ENCODE peak calls at places on chromosomes 13 and 19, in four cellular contexts. One of them, this sample, is unnamed.

GRCh38 chr19:19185853-19186728 is 5.9 kb downstream of the BORCS8 start:
- DNase-seq in IMR-90: peak; percentile 31
- DNase-seq in GM23338: peak; percentile 97
- DNase-seq in mesendoderm: peak; percentile 92
- DNase-seq in this sample: no peak

GRCh38 chr13:40060318-40061007 is 405.0 kb downstream of the COG6 start:
- DNase-seq in GM23338: no peak
- DNase-seq in mesendoderm: no peak
- DNase-seq in IMR-90: no peak
- DNase-seq in this sample: peak; percentile 77

GRCh38 chr19:23075031-23075733 is 41.6 kb upstream of the ZNF730 start:
- DNase-seq in GM23338: peak; percentile 96
- DNase-seq in mesendoderm: peak; percentile 97
- DNase-seq in IMR-90: peak; percentile 72
- DNase-seq in this sample: peak; percentile 89

GRCh38 chr19:5130371-5131030 is 161.6 kb downstream of the KDM4B start:
- DNase-seq in IMR-90: no peak
- DNase-seq in GM23338: no peak
- DNase-seq in mesendoderm: no peak
- DNase-seq in this sample: no peak

GRCh38 chr13:110346661-110347067 is 39.6 kb downstream of the COL4A2 start:
- DNase-seq in IMR-90: no peak
- DNase-seq in GM23338: no peak
- DNase-seq in mesendoderm: no peak
- DNase-seq in this sample: no peak

GRCh38 chr13:77994166-77994565 is 75.5 kb upstream of the EDNRB start:
- DNase-seq in GM23338: no peak
- DNase-seq in IMR-90: no peak
- DNase-seq in mesendoderm: no peak
- DNase-seq in this sample: no peak

GRCh38 chr13:23086951-23087350 is 93.8 kb upstream of the SGCG start:
- DNase-seq in mesendoderm: peak; percentile 23
- DNase-seq in GM23338: no peak
- DNase-seq in IMR-90: no peak
- DNase-seq in this sample: no peak

GRCh38 chr13:97106323-97106722 is 112.0 kb upstream of the OXGR1 start:
- DNase-seq in GM23338: no peak
- DNase-seq in IMR-90: no peak
- DNase-seq in mesendoderm: no peak
- DNase-seq in this sample: no peak

GRCh38 chr19:6034512-6034911 is 56.6 kb upstream of the RANBP3 start:
- DNase-seq in IMR-90: no peak
- DNase-seq in GM23338: no peak
- DNase-seq in mesendoderm: no peak
- DNase-seq in this sample: no peak

GRCh38 chr13:111981446-111982165 is 85.3 kb upstream of the SOX1 start:
- DNase-seq in GM23338: no peak
- DNase-seq in mesendoderm: no peak
- DNase-seq in IMR-90: no peak
- DNase-seq in this sample: no peak

GRCh38 chr13:51297556-51297955 is 41.9 kb upstream of the SERPINE3 start:
- DNase-seq in IMR-90: no peak
- DNase-seq in GM23338: no peak
- DNase-seq in mesendoderm: peak; percentile 44
- DNase-seq in this sample: no peak

GRCh38 chr19:46773018-46773399 is 15.4 kb downstream of the SLC1A5 start:
- DNase-seq in IMR-90: no peak
- DNase-seq in mesendoderm: no peak
- DNase-seq in GM23338: no peak
- DNase-seq in this sample: no peak

GRCh38 chr19:801861-802496 is 4.7 kb downstream of the PTBP1 start:
- DNase-seq in GM23338: peak; percentile 27
- DNase-seq in IMR-90: peak; percentile 44
- DNase-seq in mesendoderm: no peak
- DNase-seq in this sample: peak; percentile 80

GRCh38 chr19:6955082-6955481 is 66.1 kb downstream of the MBD3L2B start:
- DNase-seq in mesendoderm: no peak
- DNase-seq in GM23338: no peak
- DNase-seq in IMR-90: no peak
- DNase-seq in this sample: no peak

GRCh38 chr13:45315520-45316167 is 25.3 kb downstream of the TPT1 start:
- DNase-seq in IMR-90: no peak
- DNase-seq in GM23338: no peak
- DNase-seq in mesendoderm: no peak
- DNase-seq in this sample: no peak

GRCh38 chr19:30227661-30228112 is 144.5 kb upstream of the ZNF536 start:
- DNase-seq in mesendoderm: peak; percentile 81
- DNase-seq in IMR-90: peak; percentile 24
- DNase-seq in GM23338: peak; percentile 85
- DNase-seq in this sample: peak; percentile 61

GRCh38 chr13:86870388-86870966 is 800.7 kb upstream of the SLITRK5 start:
- DNase-seq in mesendoderm: peak; percentile 21
- DNase-seq in IMR-90: peak; percentile 43
- DNase-seq in GM23338: peak; percentile 32
- DNase-seq in this sample: no peak

GRCh38 chr19:54388001-54388802 is 23.5 kb upstream of the LAIR1 start:
- DNase-seq in GM23338: peak; percentile 33
- DNase-seq in mesendoderm: no peak
- DNase-seq in IMR-90: no peak
- DNase-seq in this sample: no peak

GRCh38 chr19:48249502-48250014 is 6.2 kb downstream of the CARD8 start:
- DNase-seq in IMR-90: no peak
- DNase-seq in GM23338: no peak
- DNase-seq in mesendoderm: no peak
- DNase-seq in this sample: peak; percentile 65

GRCh38 chr19:41887711-41888382 is 4.9 kb downstream of the ARHGEF1 start:
- DNase-seq in GM23338: peak; percentile 92
- DNase-seq in mesendoderm: peak; percentile 96
- DNase-seq in IMR-90: peak; percentile 64
- DNase-seq in this sample: no peak

GRCh38 chr13:68696907-68697306 is 1410.7 kb upstream of the ATXN8OS start:
- DNase-seq in GM23338: no peak
- DNase-seq in mesendoderm: no peak
- DNase-seq in IMR-90: no peak
- DNase-seq in this sample: no peak

GRCh38 chr19:35178701-35179100 is 24.2 kb downstream of the FXYD5 start:
- DNase-seq in GM23338: no peak
- DNase-seq in mesendoderm: no peak
- DNase-seq in IMR-90: no peak
- DNase-seq in this sample: no peak

GRCh38 chr13:103638706-103639105 is 572.5 kb upstream of the SLC10A2 start:
- DNase-seq in mesendoderm: no peak
- DNase-seq in IMR-90: no peak
- DNase-seq in GM23338: no peak
- DNase-seq in this sample: no peak

GRCh38 chr13:25085125-25085742 is 10.7 kb upstream of the PABPC3 start:
- DNase-seq in mesendoderm: peak; percentile 70
- DNase-seq in GM23338: peak; percentile 84
- DNase-seq in IMR-90: peak; percentile 26
- DNase-seq in this sample: no peak

GRCh38 chr19:7326105-7326877 is 22.4 kb upstream of the ARHGEF18 start:
- DNase-seq in GM23338: peak; percentile 93
- DNase-seq in IMR-90: no peak
- DNase-seq in mesendoderm: peak; percentile 80
- DNase-seq in this sample: no peak

GRCh38 chr13:46577656-46578589 is 25.0 kb downstream of the LRCH1 start:
- DNase-seq in mesendoderm: no peak
- DNase-seq in GM23338: no peak
- DNase-seq in IMR-90: peak; percentile 33
- DNase-seq in this sample: no peak

DNA sequence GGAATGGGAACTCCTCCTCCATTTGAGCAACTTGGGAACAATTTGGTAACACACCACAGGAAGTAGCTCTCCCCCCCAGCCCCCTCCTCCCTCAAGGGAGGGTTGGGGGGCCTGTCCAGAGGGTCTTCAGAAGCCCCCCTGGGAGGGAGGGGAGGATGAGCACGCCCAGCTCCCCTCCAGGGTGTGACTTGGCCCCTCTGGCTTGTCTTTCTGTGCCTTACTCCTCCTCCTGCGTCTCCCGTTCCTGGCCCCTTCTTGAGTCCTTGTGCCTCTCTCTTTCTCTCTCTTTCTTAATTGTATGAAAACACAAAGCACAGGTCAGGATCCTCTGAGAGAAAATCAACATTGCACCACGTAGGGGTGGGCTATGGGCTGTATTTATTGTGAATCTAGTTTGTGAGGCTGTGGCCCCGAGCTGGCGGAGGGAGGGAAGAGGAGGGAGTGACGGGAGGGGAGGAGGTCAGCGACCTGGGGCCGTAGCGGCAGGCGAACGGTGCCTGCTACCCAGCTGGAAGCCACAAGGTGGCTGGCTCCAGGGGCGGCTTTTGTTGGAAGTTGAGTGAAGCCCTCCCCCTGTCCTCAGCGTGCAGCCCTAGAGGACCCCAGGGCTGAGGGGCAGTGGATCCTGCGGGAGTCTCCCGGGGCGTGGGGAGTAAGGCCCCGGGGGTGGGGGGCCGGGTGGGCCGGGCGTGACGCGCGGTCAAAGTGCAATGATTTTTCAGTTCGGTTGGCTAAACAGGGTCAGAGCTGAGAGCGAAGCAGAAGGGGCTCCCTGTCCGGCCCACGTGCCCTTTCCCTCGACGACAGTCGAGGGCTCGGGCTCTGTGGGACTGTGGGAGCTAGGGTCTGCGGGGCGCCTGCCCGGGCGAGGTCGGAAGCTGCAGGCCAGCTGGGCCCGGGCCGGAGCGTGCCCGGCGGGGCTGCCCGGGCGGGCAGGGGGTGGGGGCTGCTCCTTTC is 6.4 kb downstream of the LYL1 start:
- DNase-seq in GM23338: peak; percentile 90
- DNase-seq in IMR-90: no peak
- DNase-seq in mesendoderm: peak; percentile 87
- DNase-seq in this sample: peak; percentile 51
- H3K4me1 ChIP-seq in GM23338: peaks cover 42% of the 10 kb centered on the region
- H3K4me1 ChIP-seq in IMR-90: peaks cover 7% of the 10 kb centered on the region
- H3K4me1 ChIP-seq in mesendoderm: peaks cover 10% of the 10 kb centered on the region
- H3K4me1 ChIP-seq in this sample: no peaks in the 10 kb centered on the region

GRCh38 chr19:33486936-33487793 is 34.4 kb downstream of the PEPD start:
- DNase-seq in IMR-90: no peak
- DNase-seq in mesendoderm: no peak
- DNase-seq in GM23338: no peak
- DNase-seq in this sample: no peak

GRCh38 chr19:33486407-33486806 is 35.2 kb downstream of the PEPD start:
- DNase-seq in mesendoderm: no peak
- DNase-seq in IMR-90: no peak
- DNase-seq in GM23338: no peak
- DNase-seq in this sample: no peak

GRCh38 chr19:33490041-33490451 is 31.5 kb downstream of the PEPD start:
- DNase-seq in IMR-90: no peak
- DNase-seq in mesendoderm: no peak
- DNase-seq in GM23338: no peak
- DNase-seq in this sample: no peak

GRCh38 chr19:33488826-33489225 is 32.8 kb downstream of the PEPD start:
- DNase-seq in IMR-90: no peak
- DNase-seq in mesendoderm: no peak
- DNase-seq in GM23338: no peak
- DNase-seq in this sample: no peak

DNA sequence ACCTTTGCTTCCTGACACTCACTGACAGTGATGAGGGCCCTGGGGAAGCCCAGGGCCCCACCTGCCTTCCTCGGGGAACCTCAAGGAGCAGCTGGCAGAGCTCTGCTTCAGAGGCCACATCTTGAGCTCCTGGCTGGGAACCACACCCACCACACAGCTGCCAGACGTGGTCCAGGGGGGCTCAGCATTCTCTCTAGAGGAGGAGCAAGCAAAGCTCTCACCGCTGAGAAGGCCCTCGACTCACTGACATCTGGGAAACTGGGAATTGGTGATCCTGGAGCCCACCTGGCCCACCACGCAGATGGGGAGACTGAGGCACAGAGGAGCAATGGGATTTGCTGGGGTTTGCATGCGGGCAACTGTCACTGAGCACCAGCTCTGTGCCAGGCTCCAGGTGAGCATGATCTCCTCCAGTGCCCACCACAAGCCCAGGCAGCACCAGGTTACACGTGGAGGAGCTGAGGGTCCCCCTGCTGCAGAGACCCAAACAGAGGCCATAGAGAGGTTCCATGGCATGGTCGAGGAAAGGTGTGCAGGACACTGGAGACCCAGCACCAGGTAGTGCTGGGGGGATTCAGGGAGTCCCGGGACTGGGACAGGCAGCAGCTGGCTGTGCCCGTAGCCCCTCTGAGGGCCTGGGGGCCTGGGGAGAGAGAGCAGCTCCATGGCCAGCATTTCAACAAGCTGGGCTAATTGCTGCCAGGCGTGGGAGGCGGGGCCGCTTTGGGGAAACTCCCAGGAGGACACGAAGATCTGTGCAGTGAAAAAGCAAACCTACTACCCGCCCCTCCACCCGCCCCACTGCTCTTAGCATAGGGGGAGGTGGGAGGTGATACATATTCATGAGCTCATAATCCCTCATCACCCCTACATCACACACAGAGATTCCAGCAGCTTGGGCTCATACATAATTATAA is 33.4 kb downstream of the PEPD start:
- DNase-seq in GM23338: no peak
- DNase-seq in IMR-90: no peak
- DNase-seq in mesendoderm: no peak
- DNase-seq in this sample: no peak
- H3K4me3 ChIP-seq in GM23338: no peak overlapping the region
- H3K4me3 ChIP-seq in IMR-90: no peak overlapping the region
- H3K4me3 ChIP-seq in mesendoderm: no peak overlapping the region
- H3K4me3 ChIP-seq in this sample: no peak overlapping the region

DNA sequence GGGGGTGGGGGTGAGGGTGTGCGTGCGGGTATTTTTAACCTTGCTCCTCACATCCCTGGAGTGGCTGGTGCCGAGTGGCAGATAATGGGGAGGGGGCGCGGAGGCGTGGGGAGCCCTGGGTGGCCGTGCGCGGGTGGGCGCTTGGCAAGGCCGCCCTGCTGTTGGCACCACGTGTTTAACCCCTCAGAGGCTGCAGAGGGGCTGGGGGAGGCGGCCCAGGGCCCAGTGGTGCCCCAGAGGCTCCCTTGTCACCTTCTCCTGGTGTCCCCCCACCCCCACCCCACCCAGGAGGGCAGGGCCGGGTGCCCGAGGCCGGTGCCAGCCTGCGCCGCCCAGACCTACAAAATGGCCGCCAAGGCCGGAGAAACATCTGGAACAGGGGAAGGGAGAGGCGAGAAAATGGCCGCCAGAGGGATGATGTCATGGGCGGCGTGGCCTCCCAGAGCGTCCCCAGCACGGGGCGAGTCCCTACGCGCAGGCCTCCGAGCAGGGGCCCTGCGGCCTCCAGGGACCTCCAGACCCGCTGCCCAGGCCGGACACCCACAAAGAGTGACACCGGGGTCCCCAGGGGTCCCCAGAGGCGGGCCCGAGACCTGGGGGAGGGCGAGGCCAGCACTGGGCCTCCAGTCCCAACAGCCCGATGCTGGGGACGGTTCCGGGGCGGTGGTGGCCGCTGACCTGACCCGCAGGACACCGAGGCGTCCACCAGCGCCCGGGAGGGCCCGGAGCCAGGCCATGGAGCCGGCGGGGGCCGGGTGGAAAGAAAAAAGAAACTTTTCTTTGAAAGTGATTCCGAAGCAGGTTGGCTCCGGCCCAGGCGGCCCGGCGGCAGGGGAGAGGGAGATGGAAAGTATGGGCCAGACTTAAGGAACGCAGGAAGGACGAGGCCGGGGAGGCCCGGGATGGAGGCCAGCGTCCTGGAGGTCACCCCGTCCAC is 38.2 kb downstream of the NFIC start:
- DNase-seq in GM23338: peak; percentile 56
- DNase-seq in mesendoderm: no peak
- DNase-seq in IMR-90: peak; percentile 93
- DNase-seq in this sample: peak; percentile 97
- H3K27ac ChIP-seq in GM23338: no peak overlapping the region
- H3K27ac ChIP-seq in mesendoderm: no peak overlapping the region
- H3K27ac ChIP-seq in IMR-90: peak overlapping the region; percentile 96
- H3K27ac ChIP-seq in this sample: peak overlapping the region; percentile 99

GRCh38 chr19:4012092-4012974 is 4.8 kb downstream of the PIAS4 start:
- DNase-seq in GM23338: no peak
- DNase-seq in IMR-90: no peak
- DNase-seq in mesendoderm: no peak
- DNase-seq in this sample: no peak
- H3K4me1 ChIP-seq in GM23338: peaks cover 14% of the 10 kb centered on the region
- H3K4me1 ChIP-seq in IMR-90: peaks cover 22% of the 10 kb centered on the region
- H3K4me1 ChIP-seq in mesendoderm: no peaks in the 10 kb centered on the region
- H3K4me1 ChIP-seq in this sample: peaks cover 11% of the 10 kb centered on the region

This sample was measured in right cardiac atrium.